ENCODE peak calls at places on chromosomes 2 and 18, in seven cellular contexts. D, U, T, N, M, E and V are unnamed samples.

GRCh38 chr2:182946949-182947348 is 80.5 kb upstream of the FRZB start:
- DNase-seq in D (peak; percentile 52), U (peak; percentile 43), T (no peak), N (no peak), M (no peak), E (peak; percentile 51), V (no peak)

GRCh38 chr18:23949863-23950262 is 64.7 kb upstream of the TTC39C start:
- DNase-seq in D (no peak), U (no peak), T (peak; percentile 68), N (no peak), M (no peak), E (no peak), V (no peak)

GRCh38 chr2:239912938-239913631 is 112.1 kb downstream of the NDUFA10 start:
- DNase-seq in D (no peak), U (no peak), T (no peak), N (no peak), M (peak; percentile 9), E (no peak), V (no peak)

GRCh38 chr18:9852266-9853081 is 33.3 kb upstream of the TXNDC2 start:
- DNase-seq in D (peak; percentile 24), U (no peak), T (no peak), N (no peak), M (no peak), E (no peak), V (no peak)

GRCh38 chr18:3449702-3450357 is at the start of gene TGIF1:
- DNase-seq in D (peak; percentile 94), U (peak; percentile 87), T (peak; percentile 95), N (peak; percentile 88), M (peak; percentile 51), E (peak; percentile 75), V (peak; percentile 93)

GRCh38 chr2:205438241-205438640 is 244.1 kb upstream of the NRP2 start:
- DNase-seq in D (peak; percentile 9), U (no peak), T (no peak), N (no peak), M (no peak), E (no peak), V (no peak)

GRCh38 chr2:58427572-58428285 is 186.6 kb upstream of the FANCL start:
- DNase-seq in D (peak; percentile 16), U (peak; percentile 22), T (peak; percentile 84), N (peak; percentile 34), M (no peak), E (peak; percentile 77), V (no peak)

GRCh38 chr2:73035899-73036778 is 35.4 kb downstream of the SFXN5 start:
- DNase-seq in D (no peak), U (no peak), T (peak; percentile 83), N (no peak), M (no peak), E (no peak), V (no peak)

GRCh38 chr18:902179-902718 is 2.4 kb upstream of the ADCYAP1 start:
- DNase-seq in D (peak; percentile 54), U (peak; percentile 69), T (peak; percentile 37), N (no peak), M (no peak), E (no peak), V (no peak)

GRCh38 chr2:95023222-95023597 is 2.3 kb upstream of the MAL start:
- DNase-seq in D (no peak), U (no peak), T (no peak), N (no peak), M (peak; percentile 64), E (no peak), V (no peak)

GRCh38 chr2:233976690-233977294 is 59.6 kb downstream of the TRPM8 start:
- DNase-seq in D (peak; percentile 65), U (peak; percentile 87), T (peak; percentile 73), N (peak; percentile 28), M (no peak), E (peak; percentile 37), V (peak; percentile 30)

GRCh38 chr2:114550364-114550763 is 107.9 kb downstream of the DPP10 start:
- DNase-seq in D (no peak), U (no peak), T (no peak), N (no peak), M (no peak), E (peak; percentile 80), V (no peak)

GRCh38 chr18:32701288-32701687 is 71.5 kb downstream of the KLHL14 start:
- DNase-seq in D (no peak), U (no peak), T (no peak), N (no peak), M (no peak), E (no peak), V (no peak)

GRCh38 chr2:15940661-15941482 is 522 bp downstream of the MYCN start:
- DNase-seq in D (peak; percentile 3), U (no peak), T (peak; percentile 83), N (no peak), M (no peak), E (peak; percentile 31), V (no peak)

GRCh38 chr2:213649176-213649575 is 364.9 kb downstream of the SPAG16 start:
- DNase-seq in D (no peak), U (no peak), T (no peak), N (no peak), M (no peak), E (no peak), V (no peak)

GRCh38 chr2:38489846-38490245 is 112.8 kb upstream of the ATL2 start:
- DNase-seq in D (no peak), U (no peak), T (no peak), N (no peak), M (no peak), E (no peak), V (no peak)

GRCh38 chr2:9498210-9498609 is 23.9 kb downstream of the IAH1 start:
- DNase-seq in D (no peak), U (peak; percentile 25), T (no peak), N (no peak), M (no peak), E (no peak), V (no peak)

GRCh38 chr2:17592731-17593409 is 52.4 kb downstream of the VSNL1 start:
- DNase-seq in D (no peak), U (no peak), T (no peak), N (no peak), M (no peak), E (no peak), V (no peak)

GRCh38 chr2:233764264-233764663 is 4.2 kb downstream of the UGT1A1 start:
- DNase-seq in D (peak; percentile 63), U (peak; percentile 74), T (no peak), N (no peak), M (no peak), E (peak; percentile 88), V (no peak)

GRCh38 chr2:132272713-132273112 is 111.0 kb upstream of the ANKRD30BL start:
- DNase-seq in D (no peak), U (no peak), T (no peak), N (no peak), M (no peak), E (no peak), V (no peak)

GRCh38 chr2:132270255-132270654 is 108.5 kb upstream of the ANKRD30BL start:
- DNase-seq in D (no peak), U (no peak), T (no peak), N (no peak), M (no peak), E (no peak), V (no peak)

GRCh38 chr2:132270981-132271546 is 109.3 kb upstream of the ANKRD30BL start:
- DNase-seq in D (no peak), U (no peak), T (no peak), N (no peak), M (no peak), E (no peak), V (no peak)

DNA sequence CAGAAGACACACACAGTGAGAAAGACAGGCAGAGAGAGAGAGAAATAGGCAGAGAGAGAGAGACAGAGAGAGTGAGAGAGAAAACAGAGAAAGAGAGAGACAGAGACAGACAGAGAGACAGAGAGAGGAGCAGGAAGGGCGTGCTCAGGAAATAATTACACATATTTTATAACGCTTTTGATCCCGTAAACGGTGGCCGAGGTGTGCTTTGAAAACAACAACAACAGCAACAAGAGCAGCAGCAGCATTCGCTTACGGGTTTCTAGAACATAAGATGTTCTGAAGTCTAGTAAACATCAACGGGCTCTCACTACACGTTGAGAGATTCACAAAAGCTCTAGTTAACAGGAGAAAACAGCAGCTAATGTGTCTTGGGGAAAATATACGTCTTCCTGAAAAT is 105.6 kb upstream of the ANKRD30BL start:
- DNase-seq in D (no peak), U (peak; percentile 17), T (no peak), N (no peak), M (no peak), E (peak; percentile 2), V (no peak)
- H3K4me3 ChIP-seq in D (peak overlapping the region; percentile 34), U (no peak overlapping the region), T (no peak overlapping the region), N (no peak overlapping the region), M (no peak overlapping the region), E (no peak overlapping the region), V (no peak overlapping the region)

DNA sequence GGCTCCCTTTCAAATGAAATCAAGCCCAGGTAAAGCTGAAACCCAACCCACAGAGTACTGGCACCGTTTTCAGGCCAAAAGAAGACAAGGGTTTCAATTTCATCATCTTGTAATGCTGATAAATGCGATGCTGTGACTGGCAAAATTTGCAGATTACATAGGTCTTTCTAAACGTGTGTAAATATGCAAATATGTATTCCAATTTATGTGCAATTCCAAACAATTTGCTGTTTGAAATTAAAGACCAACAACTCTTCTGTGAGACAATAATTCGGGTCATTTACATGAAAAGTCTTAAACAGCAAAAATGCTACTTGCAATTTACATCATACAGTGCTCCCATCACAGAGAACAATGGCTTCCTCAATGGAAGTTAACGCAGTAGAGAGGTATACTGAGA is 2.8 kb upstream of the ZNF532 start:
- DNase-seq in D (no peak), U (no peak), T (no peak), N (no peak), M (no peak), E (no peak), V (no peak)
- H3K4me3 ChIP-seq in D (no peak overlapping the region), U (no peak overlapping the region), T (no peak overlapping the region), N (no peak overlapping the region), M (no peak overlapping the region), E (no peak overlapping the region), V (no peak overlapping the region)

DNA sequence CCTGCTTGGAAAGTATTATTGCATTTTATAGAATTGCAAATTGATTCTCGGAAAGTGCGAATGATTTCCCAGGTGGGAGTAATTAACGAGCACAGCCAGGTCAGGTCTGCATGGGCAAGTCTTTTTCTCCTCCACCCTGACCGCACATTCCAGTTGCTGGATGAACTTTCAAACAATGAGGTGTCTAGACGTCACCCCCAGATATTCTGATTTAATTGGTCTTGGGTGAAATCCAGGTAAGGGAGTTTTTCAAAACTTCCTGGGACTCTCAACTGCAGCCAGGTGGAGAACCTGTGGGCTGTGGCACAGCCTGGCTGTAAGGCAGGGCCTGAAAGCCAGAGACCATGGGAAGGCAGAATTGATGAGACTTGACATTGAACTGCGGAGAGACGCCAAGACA is 15.9 kb upstream of the RNF152 start:
- DNase-seq in D (no peak), U (no peak), T (no peak), N (no peak), M (no peak), E (no peak), V (no peak)
- H3K4me3 ChIP-seq in D (no peak overlapping the region), U (no peak overlapping the region), T (no peak overlapping the region), N (no peak overlapping the region), M (no peak overlapping the region), E (no peak overlapping the region), V (no peak overlapping the region)

DNA sequence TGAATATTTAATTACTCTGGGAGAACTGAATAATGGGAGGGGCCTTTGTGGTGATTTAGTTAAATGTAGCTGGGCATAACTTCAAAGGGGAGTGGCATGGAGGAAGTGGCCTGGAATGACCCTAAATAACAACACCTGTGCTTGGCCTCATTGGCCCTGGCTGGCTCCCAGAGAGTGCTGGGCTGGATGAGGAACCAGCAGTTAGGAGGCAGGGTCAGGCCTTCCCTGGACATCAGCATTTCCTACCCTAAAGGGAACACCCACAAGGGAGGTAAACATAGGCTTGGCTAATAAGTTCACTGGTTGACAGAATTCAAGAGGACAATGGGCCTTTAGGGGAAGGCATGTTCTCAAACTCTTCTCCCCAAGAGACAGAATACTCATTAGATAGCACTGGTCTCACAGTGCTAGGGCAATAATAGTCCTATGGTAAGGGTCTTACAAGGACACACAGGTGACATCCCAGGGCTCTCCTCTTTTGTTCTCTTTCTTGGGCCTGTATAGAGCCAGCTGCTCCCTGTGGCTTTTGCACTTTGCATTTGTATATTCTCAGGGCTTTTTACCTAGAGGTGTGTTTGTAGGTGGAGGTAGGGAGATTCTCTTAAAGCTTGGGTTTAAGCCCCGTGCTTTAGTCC is 106.8 kb downstream of the ZNF519 start:
- DNase-seq in D (no peak), U (no peak), T (no peak), N (no peak), M (no peak), E (peak; percentile 29), V (no peak)
- H3K4me3 ChIP-seq in D (no peak overlapping the region), U (no peak overlapping the region), T (no peak overlapping the region), N (no peak overlapping the region), M (no peak overlapping the region), E (no peak overlapping the region), V (no peak overlapping the region)